ENCODE peak calls at places on chromosomes 3 and 15, in four cellular contexts. One of them, this sample, is unnamed. For H3K4me1, the result is how much of the 10 kb centered on the place peaks cover.

GRCh38 chr3:82281205-82281604 is 519.8 kb upstream of the GBE1 start:
- DNase-seq in endothelial cell of umbilical vein: peak
- DNase-seq in GM23248: peak
- DNase-seq in fibroblast of lung: no peak
- DNase-seq in this sample: no peak

GRCh38 chr3:99413504-99413903 is 224.9 kb upstream of the COL8A1 start:
- DNase-seq in endothelial cell of umbilical vein: peak
- DNase-seq in GM23248: peak
- DNase-seq in fibroblast of lung: peak
- DNase-seq in this sample: peak

GRCh38 chr3:141877911-141878310 is 1.5 kb downstream of the ATP1B3 start:
- DNase-seq in endothelial cell of umbilical vein: peak
- DNase-seq in GM23248: peak
- DNase-seq in fibroblast of lung: peak
- DNase-seq in this sample: peak

GRCh38 chr3:44682182-44682896 is 30.1 kb upstream of the ZNF502 start:
- DNase-seq in endothelial cell of umbilical vein: peak
- DNase-seq in GM23248: peak
- DNase-seq in fibroblast of lung: no peak
- DNase-seq in this sample: no peak

GRCh38 chr15:92429378-92430066 is 35.8 kb downstream of the ST8SIA2 start:
- DNase-seq in endothelial cell of umbilical vein: peak
- DNase-seq in GM23248: peak
- DNase-seq in fibroblast of lung: peak
- DNase-seq in this sample: peak

GRCh38 chr3:177598110-177598833 is 401.0 kb upstream of the TBL1XR1 start:
- DNase-seq in endothelial cell of umbilical vein: no peak
- DNase-seq in GM23248: no peak
- DNase-seq in fibroblast of lung: no peak
- DNase-seq in this sample: peak

GRCh38 chr3:127762077-127762786 is 60.1 kb downstream of the MGLL start:
- DNase-seq in endothelial cell of umbilical vein: peak
- DNase-seq in GM23248: no peak
- DNase-seq in fibroblast of lung: no peak
- DNase-seq in this sample: no peak

GRCh38 chr3:101675709-101676218 is 1.2 kb downstream of the ZBTB11 start:
- DNase-seq in endothelial cell of umbilical vein: no peak
- DNase-seq in GM23248: no peak
- DNase-seq in fibroblast of lung: no peak
- DNase-seq in this sample: no peak

GRCh38 chr3:79405183-79405582 is 362.6 kb downstream of the ROBO1 start:
- DNase-seq in endothelial cell of umbilical vein: no peak
- DNase-seq in GM23248: no peak
- DNase-seq in fibroblast of lung: no peak
- DNase-seq in this sample: no peak

GRCh38 chr3:134201201-134202130 is 49.2 kb downstream of the RYK start:
- DNase-seq in endothelial cell of umbilical vein: peak
- DNase-seq in GM23248: peak
- DNase-seq in fibroblast of lung: peak
- DNase-seq in this sample: peak

GRCh38 chr3:65277788-65278187 is 590.0 kb upstream of the ADAMTS9 start:
- DNase-seq in endothelial cell of umbilical vein: no peak
- DNase-seq in GM23248: no peak
- DNase-seq in fibroblast of lung: no peak
- DNase-seq in this sample: peak

GRCh38 chr15:44728576-44729393 is 7.5 kb upstream of the TRIM69 start:
- DNase-seq in endothelial cell of umbilical vein: peak
- DNase-seq in GM23248: peak
- DNase-seq in fibroblast of lung: peak
- DNase-seq in this sample: peak

GRCh38 chr3:126259411-126260391 is 79.3 kb upstream of the ALDH1L1 start:
- DNase-seq in endothelial cell of umbilical vein: peak
- DNase-seq in GM23248: peak
- DNase-seq in fibroblast of lung: peak
- DNase-seq in this sample: peak

GRCh38 chr3:23518441-23518840 is 287.3 kb upstream of the UBE2E1 start:
- DNase-seq in endothelial cell of umbilical vein: no peak
- DNase-seq in GM23248: no peak
- DNase-seq in fibroblast of lung: no peak
- DNase-seq in this sample: no peak

GRCh38 chr15:96285306-96285705 is 45.2 kb upstream of the NR2F2 start:
- DNase-seq in endothelial cell of umbilical vein: no peak
- DNase-seq in GM23248: peak
- DNase-seq in fibroblast of lung: peak
- DNase-seq in this sample: peak

GRCh38 chr15:60767134-60767824 is 288.3 kb upstream of the ICE2 start:
- DNase-seq in endothelial cell of umbilical vein: no peak
- DNase-seq in GM23248: no peak
- DNase-seq in fibroblast of lung: no peak
- DNase-seq in this sample: no peak

GRCh38 chr3:120659285-120659684 is 22.8 kb downstream of the HGD start:
- DNase-seq in endothelial cell of umbilical vein: no peak
- DNase-seq in GM23248: no peak
- DNase-seq in fibroblast of lung: no peak
- DNase-seq in this sample: no peak

GRCh38 chr15:54840999-54841398 is 355.7 kb downstream of the RSL24D1 start:
- DNase-seq in endothelial cell of umbilical vein: no peak
- DNase-seq in GM23248: no peak
- DNase-seq in fibroblast of lung: no peak
- DNase-seq in this sample: no peak

GRCh38 chr15:20645956-20646355 is 104.4 kb upstream of the GOLGA6L6 start:
- DNase-seq in endothelial cell of umbilical vein: no peak
- DNase-seq in GM23248: peak
- DNase-seq in fibroblast of lung: no peak
- DNase-seq in this sample: peak

GRCh38 chr3:171825222-171825828 is 15.0 kb upstream of the PLD1 start:
- DNase-seq in endothelial cell of umbilical vein: peak
- DNase-seq in GM23248: peak
- DNase-seq in fibroblast of lung: peak
- DNase-seq in this sample: no peak

GRCh38 chr3:135989247-135989646 is 23.7 kb downstream of the PPP2R3A start:
- DNase-seq in endothelial cell of umbilical vein: no peak
- DNase-seq in GM23248: peak
- DNase-seq in fibroblast of lung: no peak
- DNase-seq in this sample: no peak

GRCh38 chr3:185527364-185527763 is 25.0 kb downstream of the LIPH start:
- DNase-seq in endothelial cell of umbilical vein: no peak
- DNase-seq in GM23248: no peak
- DNase-seq in fibroblast of lung: no peak
- DNase-seq in this sample: no peak

GRCh38 chr15:101675796-101676582 is 23.8 kb upstream of the TM2D3 start:
- DNase-seq in endothelial cell of umbilical vein: peak
- DNase-seq in GM23248: peak
- DNase-seq in fibroblast of lung: peak
- DNase-seq in this sample: no peak

GRCh38 chr15:101434032-101434920 is 55.2 kb downstream of the PCSK6 start:
- DNase-seq in endothelial cell of umbilical vein: no peak
- DNase-seq in GM23248: no peak
- DNase-seq in fibroblast of lung: no peak
- DNase-seq in this sample: no peak

GRCh38 chr3:11757441-11757875 is 89.2 kb downstream of the TAMM41 start:
- DNase-seq in endothelial cell of umbilical vein: no peak
- DNase-seq in GM23248: peak
- DNase-seq in fibroblast of lung: peak
- DNase-seq in this sample: peak

GRCh38 chr15:80170596-80170995 is 17.8 kb downstream of the FAH start:
- DNase-seq in endothelial cell of umbilical vein: no peak
- DNase-seq in GM23248: no peak
- DNase-seq in fibroblast of lung: no peak
- DNase-seq in this sample: no peak

GRCh38 chr3:146472611-146473010 is 3.2 kb upstream of the PLSCR2 start:
- DNase-seq in endothelial cell of umbilical vein: no peak
- DNase-seq in GM23248: no peak
- DNase-seq in fibroblast of lung: no peak
- DNase-seq in this sample: no peak

GRCh38 chr3:38039101-38039898 is at the start of gene DLEC1:
- DNase-seq in endothelial cell of umbilical vein: peak
- DNase-seq in GM23248: no peak
- DNase-seq in fibroblast of lung: peak
- DNase-seq in this sample: no peak

GRCh38 chr3:119937229-119937628 is 155.3 kb downstream of the NR1I2 start:
- DNase-seq in endothelial cell of umbilical vein: no peak
- DNase-seq in GM23248: no peak
- DNase-seq in fibroblast of lung: no peak
- DNase-seq in this sample: no peak

GRCh38 chr3:52345521-52346110 is 29.5 kb downstream of the DNAH1 start:
- DNase-seq in endothelial cell of umbilical vein: no peak
- DNase-seq in GM23248: peak
- DNase-seq in fibroblast of lung: peak
- DNase-seq in this sample: no peak

GRCh38 chr15:74790080-74790916 is 8.4 kb downstream of the CSK start:
- DNase-seq in endothelial cell of umbilical vein: no peak
- DNase-seq in GM23248: peak
- DNase-seq in fibroblast of lung: peak
- DNase-seq in this sample: no peak

GRCh38 chr3:90010341-90010740 is 902.9 kb downstream of the EPHA3 start:
- DNase-seq in endothelial cell of umbilical vein: no peak
- DNase-seq in GM23248: peak
- DNase-seq in fibroblast of lung: peak
- DNase-seq in this sample: peak

GRCh38 chr3:90015688-90016356 is 908.4 kb downstream of the EPHA3 start:
- DNase-seq in endothelial cell of umbilical vein: no peak
- DNase-seq in GM23248: peak
- DNase-seq in fibroblast of lung: peak
- DNase-seq in this sample: peak

GRCh38 chr3:90011596-90011995 is 904.2 kb downstream of the EPHA3 start:
- DNase-seq in endothelial cell of umbilical vein: no peak
- DNase-seq in GM23248: no peak
- DNase-seq in fibroblast of lung: no peak
- DNase-seq in this sample: no peak

GRCh38 chr3:90011136-90011535 is 903.7 kb downstream of the EPHA3 start:
- DNase-seq in endothelial cell of umbilical vein: no peak
- DNase-seq in GM23248: no peak
- DNase-seq in fibroblast of lung: peak
- DNase-seq in this sample: no peak

DNA sequence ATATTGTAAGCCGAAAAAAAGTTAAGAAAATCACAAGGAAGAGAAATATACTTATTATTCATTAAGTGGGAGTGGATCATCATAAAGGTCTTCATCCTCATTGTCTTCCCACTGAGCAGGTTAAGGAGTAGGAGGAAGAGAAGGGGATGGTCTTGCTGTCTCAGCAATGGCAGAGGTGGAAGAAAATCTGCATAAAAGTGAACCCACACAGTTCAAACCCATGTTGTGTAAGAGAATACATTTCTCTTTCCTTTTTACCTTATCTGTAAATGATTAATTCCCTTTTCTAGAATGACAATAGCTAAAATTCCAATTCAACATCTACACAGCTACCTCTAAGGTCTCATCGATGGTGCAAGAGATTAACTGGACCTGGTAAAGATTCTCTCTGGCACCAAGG is 904.6 kb downstream of the EPHA3 start:
- DNase-seq in endothelial cell of umbilical vein: no peak
- DNase-seq in GM23248: no peak
- DNase-seq in fibroblast of lung: no peak
- DNase-seq in this sample: no peak
- H3K4me1 ChIP-seq in endothelial cell of umbilical vein: under half
- H3K4me1 ChIP-seq in GM23248: under half
- H3K4me1 ChIP-seq in fibroblast of lung: under half
- H3K4me1 ChIP-seq in this sample: under half

DNA sequence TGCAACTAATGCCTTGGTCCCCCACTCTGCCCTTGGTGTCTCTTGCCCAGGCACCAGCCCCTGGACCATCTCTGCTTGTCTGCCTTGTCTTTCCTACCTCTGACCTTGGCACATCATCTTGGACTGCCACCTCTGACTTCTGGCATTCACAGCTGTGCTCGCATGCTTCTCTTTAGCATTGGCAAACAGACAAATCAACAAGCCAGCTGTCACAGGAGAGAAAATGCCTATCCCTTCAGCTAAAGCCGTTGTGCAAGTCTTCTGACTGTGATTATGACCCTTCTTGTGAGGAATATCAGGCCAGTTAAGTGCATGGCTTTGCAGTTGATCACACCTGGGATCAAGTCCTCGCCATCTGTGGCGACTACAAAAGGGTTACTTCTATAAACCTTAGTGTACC is 84.6 kb downstream of the PRICKLE2 start:
- DNase-seq in endothelial cell of umbilical vein: no peak
- DNase-seq in GM23248: no peak
- DNase-seq in fibroblast of lung: peak
- DNase-seq in this sample: no peak
- H3K27ac ChIP-seq in endothelial cell of umbilical vein: no peak
- H3K27ac ChIP-seq in GM23248: no peak
- H3K27ac ChIP-seq in fibroblast of lung: no peak
- H3K27ac ChIP-seq in this sample: no peak

DNA sequence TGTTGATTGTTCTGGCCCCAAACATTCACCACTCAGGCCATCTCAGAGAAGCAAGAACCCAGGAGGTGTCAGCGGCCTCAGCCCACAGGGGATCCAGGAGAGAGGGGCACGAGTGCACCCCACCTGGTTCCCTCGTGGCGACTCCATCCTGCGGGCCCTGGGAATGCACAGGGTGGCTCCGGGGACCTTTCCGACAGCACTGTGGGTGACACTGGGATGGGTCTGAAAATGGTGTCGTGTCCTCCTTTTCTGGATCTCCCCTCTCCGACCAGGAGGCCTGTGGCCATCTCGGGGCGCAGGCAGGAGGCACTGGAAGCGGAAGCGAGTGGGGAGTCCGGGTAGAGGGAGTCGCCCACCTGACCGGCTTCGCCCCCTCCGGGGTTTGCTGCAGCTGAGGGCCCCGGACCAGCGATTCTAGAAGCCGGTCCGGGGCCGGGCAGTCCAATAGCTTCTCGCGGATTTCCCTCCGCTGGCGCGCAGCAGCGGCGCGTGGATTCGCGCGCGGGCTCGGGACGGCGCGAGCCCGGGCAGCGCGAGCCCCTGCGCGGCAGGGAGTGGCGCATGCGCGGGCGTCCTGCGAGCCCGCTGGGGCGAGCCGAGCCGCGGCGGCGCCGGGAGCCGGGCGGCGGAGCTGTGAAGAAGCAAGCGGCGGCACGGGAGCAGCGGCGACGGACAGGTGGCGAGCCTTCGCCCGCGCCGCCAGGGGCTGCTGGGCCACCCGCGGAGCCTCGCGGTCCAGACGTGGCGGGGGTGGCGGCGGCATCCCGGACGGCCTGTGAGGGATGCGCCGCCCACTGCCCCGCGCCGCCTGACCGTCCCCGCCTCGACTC is at the start of gene DOCK3:
- DNase-seq in endothelial cell of umbilical vein: peak
- DNase-seq in GM23248: peak
- DNase-seq in fibroblast of lung: peak
- DNase-seq in this sample: peak
- TF ChIP-seq EZH2 in endothelial cell of umbilical vein: peak
- TF ChIP-seq EZH2 in GM23248: no peak
- TF ChIP-seq EZH2 in fibroblast of lung: no peak
- TF ChIP-seq EZH2 in this sample: no peak

GRCh38 chr3:157133434-157134320 is 26.3 kb downstream of the CCNL1 start:
- DNase-seq in endothelial cell of umbilical vein: no peak
- DNase-seq in GM23248: no peak
- DNase-seq in fibroblast of lung: no peak
- DNase-seq in this sample: no peak
- H3K4me1 ChIP-seq in endothelial cell of umbilical vein: under half
- H3K4me1 ChIP-seq in GM23248: half or more
- H3K4me1 ChIP-seq in fibroblast of lung: under half
- H3K4me1 ChIP-seq in this sample: half or more

This sample was measured in A673.